ENCODE peak calls at places on chromosome 1, in eight cellular contexts. L is epithelial cell of esophagus, W is AG09309, F is PC-3, R is hepatocyte, Z is A549, G is gastrocnemius medialis, E is choroid plexus epithelial cell. U is an unnamed sample.
A peak's percentile ranks its signal among the peaks of the same experiment; 100 is the strongest.

GRCh38 chr1:146010126-146010738 is 11.3 kb downstream of the HJV start:
- DNase-seq in L (no peak), W (no peak), F (no peak), R (no peak), Z (no peak), G (no peak), E (no peak), U (no peak)

GRCh38 chr1:226123591-226124471 is 61.3 kb downstream of the H3-3A start:
- DNase-seq in L (peak; percentile 79), W (no peak), F (peak; percentile 80), R (no peak), Z (no peak), G (no peak), E (no peak), U (no peak)

GRCh38 chr1:15988856-15989736 is 13.2 kb upstream of the ZBTB17 start:
- DNase-seq in L (no peak), W (no peak), F (no peak), R (no peak), Z (no peak), G (no peak), E (no peak), U (no peak)

GRCh38 chr1:150567341-150567716 is 12.1 kb downstream of the MCL1 start:
- DNase-seq in L (peak; percentile 21), W (no peak), F (no peak), R (peak; percentile 15), Z (no peak), G (no peak), E (peak; percentile 79), U (no peak)

GRCh38 chr1:83055391-83056170 is 943.4 kb downstream of the TTLL7 start:
- DNase-seq in L (peak; percentile 88), W (no peak), F (peak; percentile 92), R (peak; percentile 34), Z (no peak), G (no peak), E (no peak), U (no peak)

GRCh38 chr1:6359568-6360496 is 33.7 kb downstream of the ACOT7 start:
- DNase-seq in L (peak; percentile 41), W (no peak), F (no peak), R (peak; percentile 91), Z (no peak), G (no peak), E (peak; percentile 77), U (peak; percentile 86)

GRCh38 chr1:198713081-198713480 is 74.2 kb downstream of the PTPRC start:
- DNase-seq in L (peak; percentile 88), W (peak; percentile 55), F (peak; percentile 61), R (no peak), Z (no peak), G (no peak), E (peak; percentile 27), U (peak; percentile 80)

GRCh38 chr1:14782741-14783591 is 184.5 kb downstream of the KAZN start:
- DNase-seq in L (no peak), W (no peak), F (no peak), R (no peak), Z (no peak), G (no peak), E (peak; percentile 51), U (no peak)

GRCh38 chr1:4693891-4694290 is 39.5 kb downstream of the AJAP1 start:
- DNase-seq in L (no peak), W (no peak), F (no peak), R (no peak), Z (no peak), G (no peak), E (no peak), U (no peak)

GRCh38 chr1:175043824-175044223 is 20.6 kb upstream of the MRPS14 start:
- DNase-seq in L (no peak), W (no peak), F (no peak), R (no peak), Z (no peak), G (no peak), E (peak; percentile 6), U (no peak)

GRCh38 chr1:17603091-17603841 is 63.8 kb downstream of the ARHGEF10L start:
- DNase-seq in L (no peak), W (no peak), F (no peak), R (no peak), Z (no peak), G (no peak), E (no peak), U (no peak)

GRCh38 chr1:23217421-23218115 is at the start of gene HTR1D:
- DNase-seq in L (no peak), W (no peak), F (no peak), R (peak; percentile 42), Z (no peak), G (no peak), E (no peak), U (no peak)
- TF ChIP-seq CTCF in L (no peak), W (no peak), F (no peak), R (no peak), Z (no peak), G (no peak), E (no peak), U (no peak)

DNA sequence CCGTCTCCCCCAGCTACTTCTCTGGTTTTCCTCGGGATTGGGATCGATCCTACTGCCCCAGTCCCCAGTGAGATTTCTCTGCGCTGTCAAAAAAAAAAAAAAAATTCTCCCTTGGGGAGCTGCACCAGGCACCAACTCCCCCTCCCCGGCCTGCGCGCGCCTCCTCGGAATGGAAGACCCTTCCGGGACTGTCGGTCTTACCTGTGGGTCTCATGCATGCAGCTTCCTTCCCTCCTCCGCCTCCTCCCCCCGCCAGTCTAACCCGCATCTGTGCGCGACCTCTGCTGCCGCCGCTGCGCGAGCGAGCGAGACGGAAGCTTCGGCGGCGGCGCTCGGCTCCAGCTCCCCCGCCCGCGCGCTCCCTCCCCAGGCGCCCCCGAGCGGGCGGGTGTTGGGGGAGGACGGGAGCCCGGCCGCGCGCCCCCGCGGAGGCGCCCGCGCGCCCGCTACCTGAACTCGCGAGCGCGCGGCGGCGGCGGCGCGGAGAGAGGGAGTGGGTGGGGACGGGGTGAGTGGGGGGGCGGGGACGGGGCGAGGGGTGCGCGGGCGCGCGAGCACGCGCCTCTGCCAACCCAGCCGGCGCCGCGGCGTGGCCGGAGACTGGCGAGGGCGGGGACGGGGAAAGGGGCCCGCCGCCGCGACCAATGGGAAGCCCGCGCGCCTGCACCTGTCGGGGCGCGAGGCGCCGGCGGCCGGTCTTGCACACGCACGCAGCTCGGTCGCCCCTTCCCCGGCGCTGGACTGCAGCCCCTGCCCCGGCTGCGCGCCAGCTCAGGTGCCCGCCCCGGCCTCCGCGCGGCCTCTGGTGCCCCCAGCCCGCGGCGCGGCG is at the start of gene SUSD4:
- DNase-seq in L (no peak), W (no peak), F (peak; percentile 21), R (peak; percentile 76), Z (peak; percentile 44), G (no peak), E (no peak), U (no peak)
- H3K4me3 ChIP-seq in L (peak within 1 kb of the TSS; percentile 37), W (peak within 1 kb of the TSS; percentile 13), F (peak within 1 kb of the TSS; percentile 74), R (peak within 1 kb of the TSS; percentile 29), Z (peak within 1 kb of the TSS; percentile 79), G (peak within 1 kb of the TSS; percentile 56), E (no peak within 1 kb of the TSS), U (peak within 1 kb of the TSS; percentile 25)

GRCh38 chr1:70083519-70083918 is 121.9 kb downstream of the LRRC40 start:
- DNase-seq in L (no peak), W (no peak), F (no peak), R (no peak), Z (no peak), G (no peak), E (no peak), U (no peak)
- TF ChIP-seq CTCF in L (no peak), W (no peak), F (no peak), R (no peak), Z (no peak), G (no peak), E (no peak), U (no peak)

GRCh38 chr1:39892611-39893595 is 8.8 kb downstream of the MYCL start:
- DNase-seq in L (peak; percentile 87), W (peak; percentile 46), F (peak; percentile 84), R (peak; percentile 52), Z (peak; percentile 22), G (no peak), E (peak; percentile 82), U (peak; percentile 77)
- H3K4me3 ChIP-seq in L (peak overlapping the region; percentile 1), W (no peak overlapping the region), F (peak overlapping the region; percentile 4), R (no peak overlapping the region), Z (peak overlapping the region; percentile 18), G (no peak overlapping the region), E (no peak overlapping the region), U (no peak overlapping the region)

U was measured in cardiac fibroblast.